ENCODE peak calls at places on chromosomes 2 and 18, in nine cellular contexts. W is HepG2, Z is astrocyte of the spinal cord, C is mucosa of descending colon, B is testis, E is HL-60, N is Panc1, H is brain microvascular endothelial cell, T is right atrium auricular region. V is an unnamed sample.

GRCh38 chr2:108640731-108641130 is 78.6 kb upstream of the RANBP2 start:
- DNase-seq in W (no peak), Z (peak), C (no peak), B (no peak), E (no peak), N (no peak), H (peak), T (no peak), V (peak)

GRCh38 chr2:207449673-207450072 is 80.1 kb upstream of the CREB1 start:
- DNase-seq in W (no peak), Z (no peak), C (no peak), B (no peak), E (no peak), N (no peak), H (no peak), T (no peak), V (no peak)

GRCh38 chr2:60438653-60439052 is 114.8 kb downstream of the BCL11A start:
- DNase-seq in W (no peak), Z (no peak), C (no peak), B (no peak), E (no peak), N (no peak), H (no peak), T (no peak), V (no peak)

GRCh38 chr2:237361194-237361986 is 52.6 kb downstream of the COL6A3 start:
- DNase-seq in W (no peak), Z (no peak), C (no peak), B (peak), E (no peak), N (no peak), H (no peak), T (no peak), V (peak)

GRCh38 chr2:28300921-28301341 is 91.7 kb upstream of the FOSL2 start:
- DNase-seq in W (no peak), Z (peak), C (no peak), B (no peak), E (no peak), N (no peak), H (no peak), T (no peak), V (peak)

GRCh38 chr2:109208951-109209335 is 79.9 kb downstream of the SH3RF3 start:
- DNase-seq in W (no peak), Z (no peak), C (no peak), B (no peak), E (no peak), N (no peak), H (no peak), T (peak), V (no peak)

GRCh38 chr2:168948621-168949212 is 47.6 kb downstream of the G6PC2 start:
- DNase-seq in W (peak), Z (no peak), C (no peak), B (no peak), E (no peak), N (peak), H (no peak), T (no peak), V (peak)

GRCh38 chr2:226772389-226773179 is 27.0 kb downstream of the IRS1 start:
- DNase-seq in W (peak), Z (peak), C (no peak), B (no peak), E (peak), N (no peak), H (no peak), T (no peak), V (peak)

GRCh38 chr2:225894240-225894980 is 494.9 kb downstream of the NYAP2 start:
- DNase-seq in W (peak), Z (peak), C (no peak), B (no peak), E (no peak), N (peak), H (peak), T (no peak), V (peak)

GRCh38 chr2:99153921-99154604 is 679 bp downstream of the TSGA10 start:
- DNase-seq in W (no peak), Z (peak), C (no peak), B (peak), E (no peak), N (peak), H (no peak), T (no peak), V (peak)

GRCh38 chr2:10283106-10284062 is 19.3 kb upstream of the HPCAL1 start:
- DNase-seq in W (peak), Z (peak), C (peak), B (no peak), E (peak), N (peak), H (peak), T (no peak), V (peak)

GRCh38 chr2:96389728-96390127 is 54.2 kb downstream of the NCAPH start:
- DNase-seq in W (no peak), Z (no peak), C (no peak), B (no peak), E (no peak), N (no peak), H (no peak), T (no peak), V (no peak)

GRCh38 chr2:17245921-17246320 is 272.3 kb downstream of the RAD51AP2 start:
- DNase-seq in W (no peak), Z (no peak), C (no peak), B (no peak), E (no peak), N (no peak), H (no peak), T (no peak), V (no peak)

GRCh38 chr18:39872566-39872965 is 2082.5 kb upstream of the PIK3C3 start:
- DNase-seq in W (no peak), Z (no peak), C (no peak), B (no peak), E (no peak), N (no peak), H (no peak), T (no peak), V (no peak)

GRCh38 chr18:70301667-70302066 is 12.8 kb downstream of the SOCS6 start:
- DNase-seq in W (no peak), Z (no peak), C (no peak), B (no peak), E (no peak), N (no peak), H (no peak), T (no peak), V (no peak)

GRCh38 chr18:49585781-49586663 is 24.2 kb downstream of the LIPG start:
- DNase-seq in W (no peak), Z (no peak), C (peak), B (no peak), E (no peak), N (no peak), H (no peak), T (no peak), V (no peak)

GRCh38 chr2:207317358-207317984 is 151.7 kb upstream of the KLF7 start:
- DNase-seq in W (no peak), Z (peak), C (no peak), B (no peak), E (peak), N (no peak), H (no peak), T (no peak), V (peak)

GRCh38 chr2:208031608-208032019 is 6.3 kb upstream of the PLEKHM3 start:
- DNase-seq in W (peak), Z (no peak), C (no peak), B (no peak), E (peak), N (no peak), H (no peak), T (no peak), V (peak)

GRCh38 chr2:120348134-120349103 is 2.5 kb downstream of the INHBB start:
- DNase-seq in W (peak), Z (no peak), C (no peak), B (peak), E (no peak), N (no peak), H (no peak), T (no peak), V (no peak)

GRCh38 chr2:26946841-26947784 is 23.3 kb upstream of the MAPRE3 start:
- DNase-seq in W (peak), Z (peak), C (peak), B (no peak), E (no peak), N (no peak), H (no peak), T (no peak), V (peak)

DNA sequence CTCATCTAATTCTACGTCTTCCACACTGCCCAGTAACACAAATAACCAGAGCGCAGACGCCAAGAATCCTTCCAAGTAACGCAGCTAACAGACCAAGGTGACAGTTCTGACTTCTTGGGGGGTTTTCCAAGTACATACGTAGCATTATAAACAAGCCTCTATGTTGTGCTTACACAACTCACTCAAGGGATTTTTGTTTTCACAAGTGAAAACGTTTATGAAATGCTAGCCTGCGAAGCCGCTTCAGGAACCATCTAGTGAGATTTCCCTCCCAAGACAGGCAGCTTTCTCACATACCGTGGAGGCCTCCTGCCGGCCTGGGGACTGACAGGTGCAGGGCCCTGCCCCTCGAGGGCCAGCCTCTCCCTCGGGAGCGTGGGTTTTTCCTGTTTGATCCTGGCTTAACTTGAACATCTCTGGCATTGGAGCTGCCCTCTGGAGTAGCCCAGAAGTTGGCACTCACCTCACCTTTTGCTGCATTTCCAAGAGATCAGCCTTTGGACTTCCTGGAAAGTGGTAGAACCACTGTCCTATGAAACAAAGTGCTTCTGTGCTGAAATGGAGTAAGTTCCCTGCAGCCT is 151.1 kb downstream of the MBP start:
- DNase-seq in W (no peak), Z (no peak), C (peak), B (no peak), E (no peak), N (no peak), H (no peak), T (no peak), V (no peak)
- H3K4me3 ChIP-seq in W (no peak), Z (no peak), C (no peak), B (no peak), E (no peak), N (no peak), H (no peak), T (no peak), V (no peak)

GRCh38 chr2:31430439-31431165 is 16.1 kb upstream of the XDH start:
- DNase-seq in W (no peak), Z (no peak), C (no peak), B (no peak), E (no peak), N (no peak), H (no peak), T (no peak), V (peak)

GRCh38 chr2:31433541-31433940 is 19.0 kb upstream of the XDH start:
- DNase-seq in W (no peak), Z (no peak), C (no peak), B (no peak), E (no peak), N (no peak), H (no peak), T (no peak), V (no peak)

GRCh38 chr2:31440764-31441163 is 26.2 kb upstream of the XDH start:
- DNase-seq in W (no peak), Z (peak), C (no peak), B (no peak), E (no peak), N (no peak), H (peak), T (no peak), V (peak)

GRCh38 chr2:31429759-31430438 is 15.4 kb upstream of the XDH start:
- DNase-seq in W (no peak), Z (peak), C (no peak), B (no peak), E (no peak), N (no peak), H (no peak), T (no peak), V (peak)

DNA sequence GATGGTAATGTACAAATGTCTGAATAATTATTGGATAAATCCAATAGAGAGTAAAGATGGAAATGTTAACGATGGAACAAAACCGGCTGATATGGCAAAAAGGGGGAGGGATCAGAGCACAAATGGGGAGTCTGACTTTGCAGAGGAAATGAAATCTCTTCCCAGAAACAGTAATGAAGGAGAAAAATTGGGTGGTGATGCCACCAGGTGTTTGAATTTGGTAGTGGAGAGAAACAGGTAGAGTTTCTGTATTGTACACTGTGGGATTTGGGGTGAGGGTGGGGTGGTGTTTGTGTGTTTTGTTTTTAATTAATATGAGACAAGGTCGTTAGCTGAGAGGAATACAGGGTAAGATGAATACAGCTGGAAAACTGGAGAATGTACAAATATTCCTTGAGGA is 20.4 kb upstream of the XDH start:
- DNase-seq in W (no peak), Z (no peak), C (no peak), B (no peak), E (no peak), N (no peak), H (no peak), T (no peak), V (peak)
- TF ChIP-seq CTCF in W (no peak), Z (peak), C (no peak), B (no peak), E (no peak), N (no peak), H (peak), T (no peak), V (peak)

GRCh38 chr18:2692508-2692907 is 37.0 kb downstream of the SMCHD1 start:
- DNase-seq in W (no peak), Z (no peak), C (no peak), B (no peak), E (no peak), N (no peak), H (no peak), T (no peak), V (no peak)

GRCh38 chr18:2686349-2686968 is 30.9 kb downstream of the SMCHD1 start:
- DNase-seq in W (no peak), Z (no peak), C (no peak), B (no peak), E (no peak), N (no peak), H (no peak), T (no peak), V (peak)

GRCh38 chr18:2683055-2683454 is 27.5 kb downstream of the SMCHD1 start:
- DNase-seq in W (no peak), Z (no peak), C (no peak), B (no peak), E (no peak), N (no peak), H (no peak), T (no peak), V (no peak)

GRCh38 chr18:2681993-2682603 is 26.6 kb downstream of the SMCHD1 start:
- DNase-seq in W (no peak), Z (no peak), C (no peak), B (no peak), E (no peak), N (no peak), H (no peak), T (no peak), V (no peak)

DNA sequence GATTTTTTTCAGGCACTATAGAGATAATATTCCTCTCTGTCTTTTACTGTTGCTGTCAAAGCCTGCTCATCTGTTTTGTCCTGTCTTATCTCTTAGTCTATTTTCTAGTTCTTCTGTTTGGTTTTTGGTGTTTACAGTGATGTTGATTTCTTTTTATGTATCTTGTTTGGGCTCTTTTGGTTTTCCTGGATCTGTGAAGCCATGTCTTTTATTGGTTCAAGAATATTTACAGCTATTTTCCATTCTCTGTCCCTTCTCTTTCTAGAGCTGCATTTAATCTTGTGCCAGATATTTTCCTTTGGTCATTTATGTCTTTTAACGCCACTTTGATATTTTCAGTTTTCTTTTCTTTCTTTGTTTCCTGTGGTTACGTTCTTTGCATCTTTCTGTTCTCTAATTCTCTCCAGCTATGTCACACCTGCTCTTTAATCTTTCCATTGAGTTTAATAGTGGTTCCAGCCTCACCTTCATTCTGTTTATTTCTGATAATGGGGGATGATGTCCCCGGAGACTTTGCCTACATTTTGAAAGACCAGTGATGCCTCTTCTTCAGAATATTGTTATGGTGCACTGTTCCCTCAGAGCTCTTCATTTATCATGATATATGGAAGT is 32.0 kb downstream of the SMCHD1 start:
- DNase-seq in W (no peak), Z (no peak), C (no peak), B (no peak), E (no peak), N (no peak), H (no peak), T (no peak), V (no peak)
- H3K4me3 ChIP-seq in W (no peak), Z (no peak), C (no peak), B (no peak), E (no peak), N (no peak), H (no peak), T (no peak), V (no peak)

GRCh38 chr2:239267411-239267941 is 133.3 kb downstream of the HDAC4 start:
- DNase-seq in W (no peak), Z (peak), C (peak), B (peak), E (peak), N (no peak), H (peak), T (peak), V (peak)
- TF ChIP-seq CTCF in W (peak), Z (peak), C (peak), B (no peak), E (peak), N (no peak), H (peak), T (peak), V (peak)

DNA sequence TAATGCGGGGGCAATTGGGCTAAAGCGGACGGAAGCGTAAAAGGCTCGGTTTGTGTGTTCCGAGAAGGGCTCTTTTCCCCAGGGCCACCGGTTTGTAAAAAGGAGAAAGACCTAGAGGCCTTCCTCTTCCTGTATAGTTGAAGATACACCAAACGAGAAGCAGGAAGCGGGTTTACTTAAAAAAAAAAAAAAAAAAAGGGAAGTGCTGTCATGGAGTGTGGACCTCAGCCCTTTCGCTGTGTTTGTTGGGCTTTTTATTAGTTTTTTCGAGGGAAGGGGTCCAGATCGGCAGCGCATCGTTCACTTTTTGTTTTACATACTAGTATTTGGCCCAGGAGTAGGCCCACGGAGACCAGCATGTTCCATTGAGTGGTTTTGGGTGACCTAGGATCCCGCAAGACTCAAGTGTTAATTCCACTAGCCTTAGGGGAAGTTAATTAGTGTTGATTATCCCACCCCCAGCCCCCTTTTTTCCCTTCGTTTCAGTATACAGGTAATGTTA is 669 bp downstream of the ACTR2 start:
- DNase-seq in W (peak), Z (peak), C (no peak), B (peak), E (no peak), N (no peak), H (no peak), T (no peak), V (peak)
- H3K4me3 ChIP-seq in W (peak), Z (peak), C (peak), B (peak), E (peak), N (peak), H (peak), T (peak), V (peak)

GRCh38 chr18:24176727-24177416 is 38.0 kb downstream of the CABYR start:
- DNase-seq in W (peak), Z (peak), C (peak), B (peak), E (peak), N (no peak), H (peak), T (no peak), V (peak)
- TF ChIP-seq CTCF in W (peak), Z (peak), C (peak), B (peak), E (peak), N (peak), H (peak), T (peak), V (peak)

GRCh38 chr2:134457353-134457752 is 203.5 kb downstream of the MGAT5 start:
- DNase-seq in W (no peak), Z (no peak), C (no peak), B (no peak), E (no peak), N (no peak), H (no peak), T (no peak), V (no peak)
- H3K4me3 ChIP-seq in W (no peak), Z (no peak), C (no peak), B (no peak), E (no peak), N (no peak), H (no peak), T (no peak), V (no peak)

GRCh38 chr2:118634876-118635275 is 212.6 kb downstream of the EN1 start:
- DNase-seq in W (no peak), Z (no peak), C (no peak), B (no peak), E (no peak), N (no peak), H (no peak), T (no peak), V (no peak)

GRCh38 chr2:118635891-118636290 is 211.6 kb downstream of the EN1 start:
- DNase-seq in W (no peak), Z (no peak), C (no peak), B (no peak), E (no peak), N (no peak), H (no peak), T (no peak), V (no peak)

GRCh38 chr2:118638453-118638852 is 209.0 kb downstream of the EN1 start:
- DNase-seq in W (no peak), Z (no peak), C (no peak), B (peak), E (no peak), N (no peak), H (no peak), T (no peak), V (no peak)

GRCh38 chr2:118632921-118633320 is 214.5 kb downstream of the EN1 start:
- DNase-seq in W (no peak), Z (no peak), C (no peak), B (no peak), E (no peak), N (no peak), H (no peak), T (no peak), V (no peak)

DNA sequence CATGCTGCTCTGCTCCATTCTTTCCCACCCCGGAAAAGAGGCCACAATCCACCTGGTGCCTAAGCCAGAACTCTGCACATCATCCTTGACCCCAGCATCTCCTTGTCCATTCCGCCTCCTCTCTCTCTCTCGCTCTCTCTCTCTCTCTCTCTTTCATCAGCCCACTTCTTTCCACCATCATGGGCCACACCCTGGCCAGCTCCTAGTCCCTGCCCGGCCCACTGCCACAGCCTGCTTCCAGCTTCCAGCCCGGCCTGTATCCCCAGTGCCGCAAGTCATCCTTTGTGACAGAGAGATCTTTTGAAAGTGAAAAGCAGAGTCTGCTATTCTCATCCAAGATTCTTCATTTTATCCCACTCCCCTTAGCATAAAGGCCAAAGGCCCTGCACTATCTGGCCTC is 214.1 kb downstream of the EN1 start:
- DNase-seq in W (no peak), Z (no peak), C (no peak), B (no peak), E (no peak), N (no peak), H (no peak), T (no peak), V (no peak)
- TF ChIP-seq CTCF in W (no peak), Z (no peak), C (no peak), B (no peak), E (no peak), N (no peak), H (no peak), T (no peak), V (no peak)

GRCh38 chr18:21481739-21482138 is 118.8 kb downstream of the ESCO1 start:
- DNase-seq in W (no peak), Z (no peak), C (no peak), B (no peak), E (no peak), N (no peak), H (no peak), T (no peak), V (no peak)
- H3K4me3 ChIP-seq in W (no peak), Z (no peak), C (no peak), B (no peak), E (no peak), N (no peak), H (no peak), T (no peak), V (no peak)

V was measured in fibroblast of the aortic adventitia.